ENCODE peak calls at places on chromosomes 3 and 15, in five cellular contexts. I is lower lobe of right lung, F is amygdala, B is ecto neural progenitor cell, C is SW480. R is an unnamed sample.

GRCh38 chr3:197586181-197586580 is 30.4 kb upstream of the BDH1 start:
- DNase-seq in I (no peak), F (no peak), B (no peak), C (no peak), R (no peak)

GRCh38 chr3:52705438-52705687 is 228 bp downstream of the GLT8D1 start:
- DNase-seq in I (no peak), F (no peak), B (no peak), C (no peak), R (no peak)

GRCh38 chr3:134871818-134872217 is 76.8 kb downstream of the EPHB1 start:
- DNase-seq in I (no peak), F (no peak), B (no peak), C (no peak), R (no peak)

GRCh38 chr3:22040150-22040549 is 289.1 kb upstream of the ZNF385D start:
- DNase-seq in I (no peak), F (no peak), B (no peak), C (no peak), R (no peak)

GRCh38 chr3:185137821-185138220 is 15.0 kb downstream of the C3orf70 start:
- DNase-seq in I (no peak), F (no peak), B (no peak), C (no peak), R (no peak)

GRCh38 chr3:64238971-64239667 is 13.9 kb upstream of the PRICKLE2 start:
- DNase-seq in I (peak; percentile 47), F (peak; percentile 6), B (peak; percentile 72), C (peak; percentile 84), R (no peak)

GRCh38 chr15:25022233-25022632 is 67.4 kb downstream of the SNRPN start:
- DNase-seq in I (no peak), F (no peak), B (no peak), C (no peak), R (no peak)

GRCh38 chr3:72446406-72447058 is 401.7 kb downstream of the SHQ1 start:
- DNase-seq in I (no peak), F (no peak), B (peak; percentile 79), C (peak; percentile 54), R (no peak)

GRCh38 chr3:59286791-59287531 is 237.1 kb upstream of the CFAP20DC start:
- DNase-seq in I (peak; percentile 58), F (no peak), B (no peak), C (peak; percentile 33), R (no peak)

GRCh38 chr3:71341721-71342120 is 241.8 kb downstream of the FOXP1 start:
- DNase-seq in I (no peak), F (no peak), B (no peak), C (no peak), R (no peak)

GRCh38 chr3:177553586-177553985 is 356.3 kb upstream of the TBL1XR1 start:
- DNase-seq in I (no peak), F (no peak), B (no peak), C (no peak), R (no peak)

GRCh38 chr15:37056168-37056893 is 44.0 kb downstream of the MEIS2 start:
- DNase-seq in I (no peak), F (peak; percentile 3), B (no peak), C (no peak), R (no peak)

GRCh38 chr3:69085543-69086132 is 901 bp downstream of the ARL6IP5 start:
- DNase-seq in I (peak; percentile 49), F (peak; percentile 29), B (no peak), C (peak; percentile 21), R (no peak)

GRCh38 chr3:196134691-196135090 is 52.8 kb upstream of the TFRC start:
- DNase-seq in I (no peak), F (no peak), B (no peak), C (no peak), R (no peak)

GRCh38 chr3:16790432-16791379 is 94.0 kb upstream of the PLCL2 start:
- DNase-seq in I (no peak), F (no peak), B (no peak), C (no peak), R (no peak)

GRCh38 chr3:37480003-37480402 is 305.6 kb upstream of the LRRFIP2 start:
- DNase-seq in I (no peak), F (no peak), B (no peak), C (no peak), R (no peak)

GRCh38 chr3:56219894-56220805 is 248.1 kb downstream of the ERC2 start:
- DNase-seq in I (no peak), F (no peak), B (no peak), C (no peak), R (no peak)

GRCh38 chr3:54628888-54629368 is 298.9 kb downstream of the LRTM1 start:
- DNase-seq in I (no peak), F (no peak), B (no peak), C (peak; percentile 14), R (no peak)

GRCh38 chr15:25245801-25246622 is 192.8 kb downstream of the UBE3A start:
- DNase-seq in I (peak; percentile 24), F (no peak), B (peak; percentile 32), C (no peak), R (no peak)

GRCh38 chr3:13110678-13111116 is 37.5 kb upstream of the IQSEC1 start:
- DNase-seq in I (peak; percentile 36), F (no peak), B (no peak), C (no peak), R (peak; percentile 69)

GRCh38 chr15:33699691-33700447 is 268.4 kb upstream of the CHRM5 start:
- DNase-seq in I (no peak), F (no peak), B (no peak), C (no peak), R (no peak)

GRCh38 chr15:34616613-34617012 is 33.2 kb upstream of the GOLGA8B start:
- DNase-seq in I (no peak), F (no peak), B (no peak), C (peak; percentile 14), R (no peak)

GRCh38 chr3:107216229-107216628 is 161.0 kb upstream of the CCDC54 start:
- DNase-seq in I (no peak), F (no peak), B (no peak), C (no peak), R (no peak)

GRCh38 chr15:23416349-23417276 is 30.4 kb downstream of the GOLGA6L2 start:
- DNase-seq in I (no peak), F (no peak), B (peak; percentile 58), C (peak; percentile 9), R (no peak)

GRCh38 chr3:42815826-42816225 is 6.6 kb downstream of the ACKR2 start:
- DNase-seq in I (no peak), F (no peak), B (no peak), C (no peak), R (no peak)

GRCh38 chr3:172626241-172626640 is 84.6 kb downstream of the NCEH1 start:
- DNase-seq in I (no peak), F (no peak), B (no peak), C (peak; percentile 16), R (no peak)

GRCh38 chr3:47799733-47800132 is 3.2 kb upstream of the DHX30 start:
- DNase-seq in I (no peak), F (no peak), B (no peak), C (peak; percentile 20), R (no peak)

GRCh38 chr3:45554001-45554691 is 40.4 kb upstream of the LIMD1 start:
- DNase-seq in I (no peak), F (no peak), B (no peak), C (no peak), R (peak; percentile 44)

GRCh38 chr15:25056484-25057429 is 102.0 kb downstream of the SNRPN start:
- DNase-seq in I (no peak), F (no peak), B (peak; percentile 16), C (no peak), R (no peak)

GRCh38 chr3:131540143-131540542 is 37.4 kb upstream of the MRPL3 start:
- DNase-seq in I (no peak), F (no peak), B (no peak), C (no peak), R (no peak)

GRCh38 chr3:177338697-177339219 is 141.5 kb upstream of the TBL1XR1 start:
- DNase-seq in I (no peak), F (no peak), B (no peak), C (no peak), R (no peak)

GRCh38 chr3:14564741-14565140 is 24.6 kb upstream of the GRIP2 start:
- DNase-seq in I (no peak), F (no peak), B (no peak), C (no peak), R (no peak)

GRCh38 chr3:46690798-46691197 is 2.7 kb downstream of the ALS2CL start:
- DNase-seq in I (peak; percentile 78), F (no peak), B (no peak), C (peak; percentile 70), R (no peak)

GRCh38 chr15:59953392-59953883 is 50.7 kb upstream of the FOXB1 start:
- DNase-seq in I (no peak), F (no peak), B (no peak), C (no peak), R (no peak)

GRCh38 chr15:67161412-67161811 is 93.0 kb downstream of the AAGAB start:
- DNase-seq in I (no peak), F (no peak), B (no peak), C (no peak), R (no peak)